ENCODE peak calls at places on chromosomes 6 and 20, in six cellular contexts. Z is ACHN; V is natural killer cell; L is stimulated activated CD4-positive, alpha-beta T cell treated with anti-CD3 and anti-CD28 coated beads, Interleukin-2, amount 100 ng/mL, for 48 hours; R is renal cortical epithelial cell; O is GM04504. B is an unnamed sample.

GRCh38 chr20:52484438-52484837 is 292.9 kb upstream of the ZFP64 start:
- DNase-seq in R (no peak), O (peak), L (no peak), Z (no peak), V (no peak), B (peak)

GRCh38 chr20:4112490-4113420 is 97.4 kb upstream of the RNF24 start:
- DNase-seq in O (no peak), V (no peak), L (no peak), Z (peak), R (peak), B (no peak)

GRCh38 chr20:57483287-57484050 is 41.5 kb downstream of the CTCFL start:
- DNase-seq in Z (no peak), L (no peak), R (no peak), V (peak), O (no peak), B (no peak)

GRCh38 chr6:75147512-75147911 is 58.3 kb downstream of the COL12A1 start:
- DNase-seq in Z (no peak), R (no peak), L (no peak), V (no peak), O (no peak), B (no peak)

GRCh38 chr6:13012977-13013680 is 296.6 kb downstream of the PHACTR1 start:
- DNase-seq in L (no peak), V (no peak), R (no peak), O (no peak), Z (no peak), B (no peak)

GRCh38 chr20:13857304-13857703 is 72.5 kb downstream of the NDUFAF5 start:
- DNase-seq in V (no peak), L (no peak), Z (no peak), O (no peak), R (no peak), B (no peak)

GRCh38 chr20:24365685-24366084 is 103.7 kb upstream of the SYNDIG1 start:
- DNase-seq in R (no peak), L (no peak), V (no peak), Z (no peak), O (no peak), B (no peak)

GRCh38 chr20:31920275-31920855 is 31.5 kb downstream of the PDRG1 start:
- DNase-seq in R (no peak), O (no peak), Z (no peak), V (no peak), L (no peak), B (no peak)

GRCh38 chr6:46407785-46408530 is 83.3 kb downstream of the RCAN2 start:
- DNase-seq in V (no peak), L (no peak), R (no peak), Z (no peak), O (peak), B (no peak)

GRCh38 chr6:139291813-139292619 is at the start of gene TXLNB:
- DNase-seq in V (peak), R (peak), Z (no peak), O (no peak), L (peak), B (peak)

GRCh38 chr6:154447929-154448328 is 62.6 kb downstream of the CNKSR3 start:
- DNase-seq in Z (no peak), O (no peak), L (no peak), V (no peak), R (no peak), B (no peak)

GRCh38 chr20:51064160-51064559 is 41.3 kb upstream of the KCNG1 start:
- DNase-seq in Z (no peak), V (no peak), L (no peak), R (no peak), O (no peak), B (no peak)

GRCh38 chr20:57810511-57811372 is 100.9 kb upstream of the PMEPA1 start:
- DNase-seq in Z (peak), V (no peak), O (no peak), L (no peak), R (peak), B (peak)

GRCh38 chr20:8943638-8944037 is 125.2 kb upstream of the PLCB4 start:
- DNase-seq in R (peak), O (no peak), V (no peak), Z (no peak), L (no peak), B (no peak)

GRCh38 chr6:55918639-55919038 is 43.2 kb upstream of the BMP5 start:
- DNase-seq in V (no peak), Z (no peak), O (peak), R (peak), L (no peak), B (peak)

GRCh38 chr6:87702589-87702945 is 534 bp upstream of the AKIRIN2 start:
- DNase-seq in V (no peak), Z (peak), R (peak), O (no peak), L (no peak), B (no peak)

GRCh38 chr6:32689531-32690505 is 23.4 kb upstream of the HLA-DQB1 start:
- DNase-seq in O (no peak), R (peak), V (no peak), L (no peak), Z (no peak), B (no peak)

GRCh38 chr20:4332466-4332865 is 317.1 kb upstream of the RNF24 start:
- DNase-seq in V (no peak), R (no peak), L (no peak), O (no peak), Z (no peak), B (no peak)

GRCh38 chr6:142313284-142313683 is 11.5 kb downstream of the ADGRG6 start:
- DNase-seq in R (peak), V (no peak), L (no peak), Z (peak), O (peak), B (peak)

GRCh38 chr6:149363154-149363553 is 36.9 kb upstream of the SUMO4 start:
- DNase-seq in Z (no peak), R (peak), V (no peak), L (no peak), O (no peak), B (peak)

GRCh38 chr6:45741437-45742166 is 274.1 kb downstream of the CLIC5 start:
- DNase-seq in L (no peak), O (no peak), Z (no peak), V (no peak), R (no peak), B (no peak)

GRCh38 chr6:1868561-1869261 is 259.0 kb downstream of the FOXC1 start:
- DNase-seq in R (no peak), V (no peak), L (no peak), O (no peak), Z (no peak), B (no peak)

GRCh38 chr6:5998741-5999687 is 7.7 kb downstream of the NRN1 start:
- DNase-seq in Z (no peak), V (no peak), L (no peak), R (no peak), O (no peak), B (no peak)

GRCh38 chr6:136647363-136647763 is 97.1 kb upstream of the MAP7 start:
- DNase-seq in R (peak), L (peak), V (peak), O (peak), Z (peak), B (peak)

GRCh38 chr6:107612762-107613415 is 123.0 kb downstream of the SOBP start:
- DNase-seq in Z (no peak), R (no peak), L (no peak), V (no peak), O (no peak), B (no peak)

GRCh38 chr6:13953061-13953705 is 28.4 kb downstream of the RNF182 start:
- DNase-seq in V (no peak), O (no peak), L (no peak), Z (peak), R (peak), B (peak)

GRCh38 chr6:35611235-35611634 is 77.5 kb downstream of the FKBP5 start:
- DNase-seq in O (peak), V (no peak), Z (no peak), R (peak), L (peak), B (no peak)

GRCh38 chr6:52305948-52306767 is 21.6 kb upstream of the MCM3 start:
- DNase-seq in V (no peak), Z (no peak), L (no peak), O (no peak), R (no peak), B (no peak)

GRCh38 chr6:140537834-140538680 is 1163.6 kb upstream of the CITED2 start:
- DNase-seq in O (peak), V (no peak), L (no peak), R (peak), Z (peak), B (peak)

GRCh38 chr20:47686545-47686944 is 98.7 kb downstream of the SULF2 start:
- DNase-seq in O (no peak), R (no peak), Z (peak), V (no peak), L (no peak), B (no peak)

GRCh38 chr20:47055699-47056369 is 161.2 kb downstream of the EYA2 start:
- DNase-seq in O (peak), Z (no peak), V (no peak), L (no peak), R (no peak), B (no peak)

GRCh38 chr20:36241678-36242077 is 5.4 kb downstream of the AAR2 start:
- DNase-seq in O (no peak), R (no peak), Z (no peak), V (no peak), L (no peak), B (no peak)

GRCh38 chr6:11233936-11234573 is 1.6 kb upstream of the NEDD9 start:
- DNase-seq in O (no peak), Z (no peak), V (no peak), R (peak), L (no peak), B (no peak)

GRCh38 chr20:62656205-62656918 is 14.1 kb downstream of the SLCO4A1 start:
- DNase-seq in Z (no peak), V (no peak), L (no peak), R (no peak), O (no peak), B (peak)

GRCh38 chr20:1119524-1119923 is 1.1 kb downstream of the PSMF1 start:
- DNase-seq in V (no peak), O (no peak), L (no peak), R (no peak), Z (no peak), B (no peak)

GRCh38 chr20:58610811-58611210 is 40.3 kb upstream of the STX16 start:
- DNase-seq in O (no peak), Z (no peak), L (no peak), V (no peak), R (no peak), B (no peak)

GRCh38 chr6:56349196-56349595 is 101.8 kb upstream of the COL21A1 start:
- DNase-seq in Z (no peak), O (no peak), V (no peak), L (no peak), R (no peak), B (no peak)

GRCh38 chr6:141394125-141394536 is 738.6 kb upstream of the GJE1 start:
- DNase-seq in V (no peak), L (no peak), O (no peak), R (no peak), Z (no peak), B (no peak)

GRCh38 chr6:26485401-26485800 is 14.7 kb upstream of the BTN1A1 start:
- DNase-seq in R (no peak), L (no peak), O (no peak), Z (no peak), V (no peak), B (no peak)

B was measured in foreskin keratinocyte.